ENCODE peak calls at places on chromosome 11, in eight cellular contexts. M is cardiac fibroblast; Y is stimulated activated CD4-positive, alpha-beta T cell treated with anti-CD3 and anti-CD28 coated beads, Interleukin-4, amount 100 ng/mL, for 48 hours; I is EL; V is SK-N-DZ; F is psoas muscle; P is DMS79 treated with DMSO at 0.1 percent for 48 hours; C is ELF-1. B is an unnamed sample.

GRCh38 chr11:112364962-112365481 is 104.4 kb upstream of the PLET1 start:
- DNase-seq in F (no peak), Y (no peak), V (no peak), C (peak; percentile 52), P (no peak), I (peak; percentile 92), M (peak; percentile 90), B (no peak)

GRCh38 chr11:86629070-86629706 is 43.2 kb downstream of the ME3 start:
- DNase-seq in V (no peak), I (no peak), P (no peak), Y (no peak), M (peak; percentile 90), F (no peak), C (no peak), B (no peak)

GRCh38 chr11:121449123-121449522 is 3.0 kb upstream of the SORL1 start:
- DNase-seq in I (no peak), C (no peak), Y (no peak), F (no peak), M (no peak), P (no peak), V (no peak), B (no peak)

GRCh38 chr11:70788247-70789022 is 390.1 kb downstream of the CTTN start:
- DNase-seq in M (peak; percentile 83), Y (no peak), F (no peak), V (no peak), C (peak; percentile 17), P (no peak), I (peak; percentile 84), B (no peak)

GRCh38 chr11:104534268-104534667 is 364.0 kb downstream of the CASP12 start:
- DNase-seq in F (no peak), C (peak; percentile 4), P (no peak), Y (no peak), I (peak; percentile 26), M (peak; percentile 66), V (no peak), B (no peak)

GRCh38 chr11:34970033-34970432 is 53.6 kb downstream of the PDHX start:
- DNase-seq in P (no peak), M (no peak), F (no peak), V (no peak), I (no peak), C (no peak), Y (no peak), B (no peak)

GRCh38 chr11:131137046-131137445 is 220.8 kb upstream of the SNX19 start:
- DNase-seq in P (no peak), C (no peak), Y (no peak), M (peak; percentile 50), F (no peak), V (no peak), I (peak; percentile 23), B (no peak)

GRCh38 chr11:10779086-10779485 is 28.0 kb downstream of the CTR9 start:
- DNase-seq in F (no peak), M (peak; percentile 40), P (no peak), C (no peak), Y (no peak), V (no peak), I (no peak), B (no peak)

GRCh38 chr11:61967924-61968757 is 707 bp upstream of the FTH1 start:
- DNase-seq in Y (peak; percentile 26), F (peak; percentile 56), C (peak; percentile 52), M (peak; percentile 45), V (peak; percentile 53), I (no peak), P (peak; percentile 75), B (no peak)

GRCh38 chr11:46513934-46514342 is 79.9 kb downstream of the AMBRA1 start:
- DNase-seq in V (peak; percentile 100), F (peak; percentile 32), C (no peak), P (peak; percentile 81), I (peak; percentile 17), Y (no peak), M (peak; percentile 67), B (no peak)

GRCh38 chr11:39461065-39461464 is 1998.4 kb downstream of the LRRC4C start:
- DNase-seq in M (no peak), I (no peak), F (no peak), C (no peak), P (no peak), Y (no peak), V (no peak), B (no peak)

GRCh38 chr11:68362801-68363379 is 50.5 kb downstream of the LRP5 start:
- DNase-seq in M (no peak), C (no peak), I (no peak), Y (no peak), F (no peak), P (no peak), V (no peak), B (no peak)

B was measured in esophagus squamous epithelium.